ENCODE peak calls at places on chromosome 1, in seven cellular contexts. Q is cardiac fibroblast, U is foreskin fibroblast, S is Calu3, Z is H9, X is GM12865, W is lower leg skin. P is an unnamed sample.

GRCh38 chr1:153774780-153775431 is at the start of gene SLC27A3:
- DNase-seq in Q (peak; percentile 86), U (peak; percentile 80), S (peak; percentile 42), Z (peak; percentile 61), X (peak; percentile 63), W (peak; percentile 76), P (no peak)

GRCh38 chr1:155196103-155196892 is 11.4 kb downstream of the THBS3 start:
- DNase-seq in Q (no peak), U (no peak), S (no peak), Z (peak; percentile 95), X (no peak), W (no peak), P (no peak)

GRCh38 chr1:11053758-11054137 is 6.1 kb downstream of the SRM start:
- DNase-seq in Q (peak; percentile 29), U (peak; percentile 64), S (no peak), Z (peak; percentile 79), X (peak; percentile 35), W (no peak), P (no peak)

GRCh38 chr1:70486676-70487470 is 75.8 kb downstream of the CTH start:
- DNase-seq in Q (peak; percentile 74), U (peak; percentile 92), S (no peak), Z (no peak), X (no peak), W (no peak), P (no peak)

GRCh38 chr1:15882665-15883064 is 35.2 kb downstream of the SPEN start:
- DNase-seq in Q (no peak), U (no peak), S (no peak), Z (no peak), X (peak; percentile 55), W (no peak), P (no peak)

GRCh38 chr1:54052470-54052933 is 502 bp downstream of the TMEM59 start:
- DNase-seq in Q (peak; percentile 15), U (peak; percentile 72), S (peak; percentile 26), Z (peak; percentile 47), X (peak; percentile 49), W (peak; percentile 45), P (peak; percentile 52)

GRCh38 chr1:6248798-6249731 is 5.1 kb downstream of the HES3 start:
- DNase-seq in Q (no peak), U (peak; percentile 65), S (no peak), Z (peak; percentile 65), X (no peak), W (no peak), P (no peak)

GRCh38 chr1:27552911-27553420 is 51.0 kb downstream of the AHDC1 start:
- DNase-seq in Q (no peak), U (no peak), S (no peak), Z (peak; percentile 64), X (no peak), W (no peak), P (no peak)

GRCh38 chr1:198598796-198599321 is 40.0 kb upstream of the PTPRC start:
- DNase-seq in Q (no peak), U (no peak), S (no peak), Z (no peak), X (peak; percentile 86), W (no peak), P (peak; percentile 29)

GRCh38 chr1:236685205-236685916 is 938 bp upstream of the ACTN2 start:
- DNase-seq in Q (no peak), U (no peak), S (no peak), Z (no peak), X (no peak), W (no peak), P (no peak)

GRCh38 chr1:66730462-66730861 is 21.8 kb upstream of the DYNLT5 start:
- DNase-seq in Q (no peak), U (no peak), S (no peak), Z (peak; percentile 50), X (no peak), W (no peak), P (no peak)

GRCh38 chr1:39063191-39063590 is 37.0 kb downstream of the NDUFS5 start:
- DNase-seq in Q (no peak), U (no peak), S (no peak), Z (no peak), X (no peak), W (no peak), P (no peak)

GRCh38 chr1:4935807-4936206 is 281.4 kb downstream of the AJAP1 start:
- DNase-seq in Q (no peak), U (no peak), S (no peak), Z (no peak), X (no peak), W (no peak), P (no peak)

GRCh38 chr1:231612393-231613089 is 14.0 kb upstream of the DISC1 start:
- DNase-seq in Q (no peak), U (no peak), S (no peak), Z (no peak), X (peak; percentile 68), W (peak; percentile 51), P (no peak)

GRCh38 chr1:11869650-11870207 is 11.0 kb upstream of the NPPB start:
- DNase-seq in Q (no peak), U (no peak), S (no peak), Z (no peak), X (no peak), W (no peak), P (no peak)

GRCh38 chr1:224273651-224274050 is 56.3 kb downstream of the NVL start:
- DNase-seq in Q (peak; percentile 61), U (peak; percentile 28), S (no peak), Z (no peak), X (no peak), W (no peak), P (no peak)

GRCh38 chr1:162854245-162854860 is 6.6 kb downstream of the CCDC190 start:
- DNase-seq in Q (peak; percentile 86), U (peak; percentile 90), S (peak; percentile 79), Z (peak; percentile 45), X (peak; percentile 66), W (peak; percentile 31), P (peak; percentile 53)

GRCh38 chr1:95117207-95118018 is at the start of gene TLCD4:
- DNase-seq in Q (peak; percentile 30), U (peak; percentile 66), S (peak; percentile 80), Z (peak; percentile 79), X (peak; percentile 27), W (no peak), P (peak; percentile 42)

GRCh38 chr1:85938829-85939228 is 217.7 kb downstream of the COL24A1 start:
- DNase-seq in Q (no peak), U (no peak), S (no peak), Z (no peak), X (no peak), W (no peak), P (no peak)

GRCh38 chr1:157107702-157108101 is 8.1 kb upstream of the ETV3L start:
- DNase-seq in Q (no peak), U (no peak), S (no peak), Z (peak; percentile 37), X (no peak), W (no peak), P (no peak)

GRCh38 chr1:23611601-23612327 is 52.5 kb upstream of the ID3 start:
- DNase-seq in Q (no peak), U (no peak), S (no peak), Z (no peak), X (peak; percentile 74), W (no peak), P (no peak)

GRCh38 chr1:198337886-198338285 is 181.1 kb downstream of the NEK7 start:
- DNase-seq in Q (no peak), U (no peak), S (no peak), Z (no peak), X (no peak), W (no peak), P (no peak)

GRCh38 chr1:51329443-51330325 is 678 bp downstream of the TTC39A start:
- DNase-seq in Q (no peak), U (no peak), S (peak; percentile 37), Z (no peak), X (no peak), W (no peak), P (no peak)

GRCh38 chr1:78690516-78690915 is 40.9 kb downstream of the IFI44 start:
- DNase-seq in Q (no peak), U (peak; percentile 49), S (no peak), Z (no peak), X (no peak), W (no peak), P (no peak)

GRCh38 chr1:78687315-78687714 is 37.7 kb downstream of the IFI44 start:
- DNase-seq in Q (no peak), U (no peak), S (no peak), Z (no peak), X (no peak), W (no peak), P (no peak)

GRCh38 chr1:78687914-78688313 is 38.3 kb downstream of the IFI44 start:
- DNase-seq in Q (no peak), U (peak; percentile 48), S (no peak), Z (no peak), X (no peak), W (no peak), P (no peak)

GRCh38 chr1:78691995-78692747 is 42.5 kb downstream of the IFI44 start:
- DNase-seq in Q (no peak), U (peak; percentile 91), S (no peak), Z (no peak), X (no peak), W (no peak), P (no peak)

DNA sequence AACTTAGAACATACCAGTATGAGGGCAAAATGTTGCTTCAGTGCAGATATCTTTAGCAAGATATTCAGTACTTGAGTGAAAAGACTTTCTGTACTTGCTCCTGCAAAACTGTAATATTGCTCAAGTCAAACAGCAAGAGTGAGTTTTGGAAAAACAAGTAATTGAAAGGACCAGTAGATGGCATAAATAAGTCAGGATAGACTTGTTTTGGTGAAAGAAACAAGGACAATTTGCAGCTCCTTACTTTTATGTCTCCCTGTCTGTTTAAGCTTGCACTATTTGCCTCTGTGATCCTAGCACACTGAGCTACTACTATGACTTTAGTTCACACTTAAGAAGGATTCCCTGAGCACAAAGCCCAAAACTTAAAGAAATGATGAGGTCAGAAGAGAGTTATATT is 39.1 kb downstream of the IFI44 start:
- DNase-seq in Q (peak; percentile 83), U (peak; percentile 77), S (no peak), Z (no peak), X (no peak), W (no peak), P (no peak)
- TF ChIP-seq CTCF in Q (peak; percentile 30), U (peak; percentile 31), S (no peak), Z (peak; percentile 32), X (no peak), W (no peak), P (no peak)

GRCh38 chr1:169271094-169271493 is 96.5 kb downstream of the NME7 start:
- DNase-seq in Q (peak; percentile 60), U (no peak), S (no peak), Z (no peak), X (no peak), W (no peak), P (peak; percentile 9)
- TF ChIP-seq CTCF in Q (no peak), U (no peak), S (peak; percentile 8), Z (peak; percentile 37), X (no peak), W (no peak), P (no peak)

GRCh38 chr1:79353224-79353623 is 346.7 kb upstream of the ADGRL4 start:
- DNase-seq in Q (peak; percentile 77), U (peak; percentile 77), S (peak; percentile 58), Z (no peak), X (peak; percentile 31), W (no peak), P (peak; percentile 9)
- TF ChIP-seq CTCF in Q (peak; percentile 57), U (peak; percentile 50), S (peak; percentile 45), Z (peak; percentile 68), X (peak; percentile 47), W (no peak), P (peak; percentile 22)

GRCh38 chr1:46248122-46248920 is 758 bp downstream of the RAD54L start:
- DNase-seq in Q (no peak), U (peak; percentile 24), S (peak; percentile 73), Z (peak; percentile 63), X (peak; percentile 70), W (peak; percentile 23), P (peak; percentile 24)
- TF ChIP-seq CTCF in Q (peak; percentile 9), U (no peak), S (peak; percentile 23), Z (peak; percentile 61), X (no peak), W (no peak), P (no peak)

GRCh38 chr1:63868220-63868897 is 94.5 kb downstream of the ROR1 start:
- DNase-seq in Q (no peak), U (peak; percentile 77), S (no peak), Z (no peak), X (no peak), W (no peak), P (no peak)
- TF ChIP-seq CTCF in Q (no peak), U (no peak), S (no peak), Z (peak; percentile 31), X (no peak), W (no peak), P (no peak)

P was measured in GM10248.